ENCODE peak calls at places on chromosomes 3 and 15, in five cellular contexts. P is hepatocyte; A is transverse colon; C is tibial artery; I is CD8-positive, alpha-beta T cell. T is an unnamed sample.
A peak's percentile ranks its signal among the peaks of the same experiment; 100 is the strongest.

GRCh38 chr3:149134560-149134959 is 5.1 kb downstream of the HPS3 start:
- DNase-seq in P (peak; percentile 17), A (no peak), C (no peak), I (no peak), T (peak; percentile 59)

GRCh38 chr3:71582612-71583568 is 638 bp downstream of the FOXP1 start:
- DNase-seq in P (peak; percentile 84), A (peak; percentile 85), C (peak; percentile 84), I (peak; percentile 71), T (peak; percentile 88)

GRCh38 chr15:79923068-79923514 is 26.3 kb upstream of the MTHFS start:
- DNase-seq in P (peak; percentile 89), A (peak; percentile 81), C (peak; percentile 45), I (peak; percentile 81), T (peak; percentile 79)

GRCh38 chr3:191518861-191519260 is 57.9 kb downstream of the PYDC2 start:
- DNase-seq in P (no peak), A (no peak), C (no peak), I (no peak), T (no peak)

GRCh38 chr15:62946940-62947339 is 95.6 kb upstream of the TPM1 start:
- DNase-seq in P (no peak), A (no peak), C (no peak), I (no peak), T (no peak)

GRCh38 chr15:34584996-34585395 is 1.5 kb upstream of the GOLGA8B start:
- DNase-seq in P (no peak), A (no peak), C (no peak), I (no peak), T (no peak)

GRCh38 chr3:108914774-108915641 is 38.7 kb downstream of the GUCA1C start:
- DNase-seq in P (peak; percentile 75), A (peak; percentile 44), C (peak; percentile 23), I (peak; percentile 58), T (peak; percentile 72)

GRCh38 chr15:73482184-73482583 is 39.2 kb downstream of the REC114 start:
- DNase-seq in P (no peak), A (no peak), C (no peak), I (no peak), T (no peak)

GRCh38 chr15:41955100-41955499 is 17.3 kb downstream of the EHD4 start:
- DNase-seq in P (no peak), A (no peak), C (no peak), I (no peak), T (no peak)

GRCh38 chr15:83166830-83167229 is 40.8 kb downstream of the HDGFL3 start:
- DNase-seq in P (no peak), A (no peak), C (no peak), I (no peak), T (no peak)

GRCh38 chr3:105856605-105857004 is 12.2 kb downstream of the CBLB start:
- DNase-seq in P (no peak), A (no peak), C (no peak), I (no peak), T (no peak)

GRCh38 chr3:66588340-66588847 is 87.6 kb upstream of the LRIG1 start:
- DNase-seq in P (no peak), A (no peak), C (no peak), I (no peak), T (no peak)

GRCh38 chr3:10140996-10141546 is 507 bp upstream of the VHL start:
- DNase-seq in P (no peak), A (no peak), C (no peak), I (no peak), T (no peak)

GRCh38 chr15:80010131-80010673 is 39.2 kb upstream of the BCL2A1 start:
- DNase-seq in P (no peak), A (no peak), C (no peak), I (no peak), T (peak; percentile 10)

GRCh38 chr3:36455406-36455805 is 75.1 kb downstream of the STAC start:
- DNase-seq in P (no peak), A (no peak), C (no peak), I (no peak), T (peak; percentile 6)

GRCh38 chr15:96330450-96331140 is at the start of gene NR2F2:
- DNase-seq in P (peak; percentile 100), A (peak; percentile 94), C (peak; percentile 98), I (peak; percentile 46), T (peak; percentile 99)

GRCh38 chr3:100399341-100400071 is 1.4 kb downstream of the TOMM70 start:
- DNase-seq in P (no peak), A (no peak), C (no peak), I (no peak), T (no peak)

GRCh38 chr15:38690737-38691332 is 126.2 kb upstream of the RASGRP1 start:
- DNase-seq in P (peak; percentile 87), A (peak; percentile 76), C (peak; percentile 51), I (peak; percentile 76), T (peak; percentile 85)

GRCh38 chr15:62559049-62559733 is 394.1 kb upstream of the C2CD4B start:
- DNase-seq in P (peak; percentile 35), A (no peak), C (peak; percentile 51), I (no peak), T (peak; percentile 80)

DNA sequence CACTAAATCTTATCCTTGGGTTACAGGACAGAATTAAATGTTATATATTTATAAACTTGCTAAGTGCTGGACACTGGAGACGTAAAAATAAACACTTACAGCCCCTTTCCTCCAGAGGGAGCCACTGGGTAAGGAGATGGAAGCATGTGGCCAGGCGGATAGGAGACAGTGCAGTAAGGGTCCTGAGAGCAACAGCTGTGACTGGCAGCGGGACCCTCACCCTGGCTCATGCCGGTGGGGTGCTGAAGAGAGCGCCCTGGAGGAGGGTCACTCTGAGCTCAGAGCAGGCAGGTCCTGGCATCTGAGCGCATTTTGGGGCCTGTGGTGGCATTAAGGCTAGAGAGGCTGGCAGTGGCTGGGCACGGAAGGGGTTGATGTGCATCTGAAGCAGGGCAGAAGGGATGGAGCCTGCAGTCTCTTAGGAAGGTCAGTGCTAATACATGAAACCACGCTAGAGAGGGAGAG is 16.0 kb downstream of the SEC61A1 start:
- DNase-seq in P (peak; percentile 55), A (no peak), C (no peak), I (peak; percentile 45), T (peak; percentile 58)
- H3K36me3 ChIP-seq in P (no peaks in the 10 kb centered on the region), A (peaks cover 77% of the 10 kb centered on the region), C (peaks cover 91% of the 10 kb centered on the region), I (peaks cover 57% of the 10 kb centered on the region), T (peaks cover 64% of the 10 kb centered on the region)

GRCh38 chr3:32154180-32154579 is 47.8 kb downstream of the GPD1L start:
- DNase-seq in P (no peak), A (no peak), C (no peak), I (no peak), T (no peak)

GRCh38 chr3:32155117-32155516 is 48.7 kb downstream of the GPD1L start:
- DNase-seq in P (no peak), A (no peak), C (no peak), I (no peak), T (no peak)

GRCh38 chr3:32148356-32148755 is 41.9 kb downstream of the GPD1L start:
- DNase-seq in P (no peak), A (no peak), C (no peak), I (no peak), T (no peak)

GRCh38 chr3:32157600-32158264 is 51.3 kb downstream of the GPD1L start:
- DNase-seq in P (no peak), A (no peak), C (no peak), I (no peak), T (no peak)

DNA sequence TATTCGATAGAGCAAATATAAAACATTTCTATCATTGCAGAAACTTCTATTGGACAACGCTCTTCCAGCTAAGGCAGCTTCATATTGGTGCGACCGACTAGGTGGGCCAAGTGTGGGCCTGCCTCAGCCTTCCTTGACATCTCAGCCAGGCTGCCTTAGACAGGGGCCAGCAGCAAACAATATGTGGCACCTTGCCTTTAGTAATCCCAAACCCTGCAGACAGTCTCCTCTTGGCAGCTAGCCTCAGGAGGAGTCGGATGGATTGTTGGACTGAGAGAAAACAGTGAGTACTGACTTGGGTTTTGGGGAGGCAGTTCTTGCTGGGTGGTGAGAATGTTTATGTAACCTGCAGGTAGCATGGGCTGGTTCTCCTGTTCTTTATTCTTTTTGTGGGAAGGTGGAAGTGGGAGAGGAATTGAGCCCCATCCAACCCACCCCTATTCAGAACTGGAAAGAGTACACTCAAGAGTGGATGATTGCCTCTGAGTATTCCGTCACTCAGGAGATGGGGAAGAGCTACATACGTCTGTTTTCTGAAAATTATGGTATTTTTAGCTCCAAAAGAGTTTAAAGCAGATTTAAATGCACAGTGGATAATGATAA is 47.1 kb downstream of the GPD1L start:
- DNase-seq in P (no peak), A (no peak), C (no peak), I (no peak), T (no peak)
- H3K36me3 ChIP-seq in P (no peaks in the 10 kb centered on the region), A (peaks cover 29% of the 10 kb centered on the region), C (peaks cover 69% of the 10 kb centered on the region), I (peaks cover 11% of the 10 kb centered on the region), T (no peaks in the 10 kb centered on the region)

GRCh38 chr3:53232641-53233377 is 23.0 kb downstream of the TKT start:
- DNase-seq in P (no peak), A (no peak), C (no peak), I (no peak), T (no peak)
- H3K36me3 ChIP-seq in P (no peaks in the 10 kb centered on the region), A (peaks cover 53% of the 10 kb centered on the region), C (peaks cover 89% of the 10 kb centered on the region), I (peaks cover 30% of the 10 kb centered on the region), T (peaks cover 56% of the 10 kb centered on the region)

GRCh38 chr3:162147996-162148395 is 651.4 kb downstream of the OTOL1 start:
- DNase-seq in P (no peak), A (no peak), C (no peak), I (no peak), T (no peak)

DNA sequence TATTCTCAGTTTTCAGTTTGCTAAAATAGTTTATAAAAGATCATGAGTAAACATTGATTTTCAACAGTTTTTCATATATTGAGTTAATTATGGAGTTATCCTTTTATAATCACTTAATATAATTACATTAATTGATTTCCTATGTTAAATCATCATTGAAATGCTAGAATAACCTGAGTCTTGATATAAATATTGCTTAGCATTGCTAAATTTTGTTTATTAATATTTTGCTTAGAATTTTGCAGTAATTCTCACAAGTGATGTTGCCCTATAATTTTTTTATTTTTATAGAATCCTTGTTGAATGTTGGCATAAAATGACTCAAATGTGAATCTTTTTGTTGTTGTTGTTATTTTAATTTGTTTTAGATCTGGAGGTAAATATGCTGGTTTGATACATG is 654.2 kb downstream of the OTOL1 start:
- DNase-seq in P (no peak), A (no peak), C (no peak), I (no peak), T (no peak)
- H3K36me3 ChIP-seq in P (no peaks in the 10 kb centered on the region), A (no peaks in the 10 kb centered on the region), C (no peaks in the 10 kb centered on the region), I (no peaks in the 10 kb centered on the region), T (no peaks in the 10 kb centered on the region)

DNA sequence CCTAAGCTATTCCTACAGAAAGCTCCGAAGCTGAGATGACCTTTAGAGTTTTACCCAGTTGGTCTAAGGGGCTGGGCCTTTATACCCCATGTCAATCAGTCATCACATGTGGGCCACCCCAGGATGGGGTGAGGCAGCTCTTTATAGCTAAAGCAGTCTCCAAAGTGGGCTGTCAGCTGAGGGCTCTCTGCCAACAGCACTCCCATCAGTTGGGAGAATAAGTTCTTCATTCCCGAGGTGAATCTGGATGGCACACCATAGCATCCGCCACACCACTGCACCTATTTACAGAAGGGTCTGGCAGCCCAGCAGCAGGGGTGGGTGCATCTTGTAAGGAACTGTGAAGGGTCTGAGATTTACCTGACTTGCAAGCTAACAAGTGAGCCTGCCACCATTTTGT is 52.1 kb upstream of the ACVR2B start:
- DNase-seq in P (no peak), A (no peak), C (no peak), I (no peak), T (no peak)
- H3K36me3 ChIP-seq in P (no peaks in the 10 kb centered on the region), A (peaks cover 16% of the 10 kb centered on the region), C (peaks cover 61% of the 10 kb centered on the region), I (no peaks in the 10 kb centered on the region), T (no peaks in the 10 kb centered on the region)